ENCODE peak calls at places on chromosomes 5 and 9, in six cellular contexts. One of them, this sample, is unnamed.

GRCh38 chr9:126719677-126720435 is 85.0 kb upstream of the ZBTB43 start:
- DNase-seq in foreskin fibroblast: peak; percentile 20
- DNase-seq in AG04450: no peak
- DNase-seq in esophagus squamous epithelium: no peak
- DNase-seq in astrocyte of the spinal cord: peak; percentile 47
- DNase-seq in neural crest cell: peak; percentile 66
- DNase-seq in this sample: peak; percentile 78

GRCh38 chr9:78130004-78130403 is 98.4 kb upstream of the GNAQ start:
- DNase-seq in AG04450: no peak
- DNase-seq in foreskin fibroblast: no peak
- DNase-seq in astrocyte of the spinal cord: peak; percentile 35
- DNase-seq in neural crest cell: peak; percentile 29
- DNase-seq in esophagus squamous epithelium: no peak
- DNase-seq in this sample: peak; percentile 43

GRCh38 chr9:10127867-10128266 is 484.9 kb downstream of the PTPRD start:
- DNase-seq in neural crest cell: no peak
- DNase-seq in AG04450: no peak
- DNase-seq in foreskin fibroblast: no peak
- DNase-seq in astrocyte of the spinal cord: peak; percentile 6
- DNase-seq in esophagus squamous epithelium: no peak
- DNase-seq in this sample: peak; percentile 2

GRCh38 chr5:9394221-9394620 is 151.7 kb downstream of the SEMA5A start:
- DNase-seq in esophagus squamous epithelium: no peak
- DNase-seq in AG04450: no peak
- DNase-seq in neural crest cell: no peak
- DNase-seq in foreskin fibroblast: no peak
- DNase-seq in astrocyte of the spinal cord: no peak
- DNase-seq in this sample: no peak

GRCh38 chr9:137672907-137673791 is 54.3 kb downstream of the EHMT1 start:
- DNase-seq in esophagus squamous epithelium: no peak
- DNase-seq in AG04450: peak; percentile 32
- DNase-seq in astrocyte of the spinal cord: peak; percentile 79
- DNase-seq in foreskin fibroblast: peak; percentile 86
- DNase-seq in neural crest cell: no peak
- DNase-seq in this sample: peak; percentile 89

GRCh38 chr9:125262217-125262991 is 778 bp downstream of the GAPVD1 start:
- DNase-seq in astrocyte of the spinal cord: no peak
- DNase-seq in esophagus squamous epithelium: no peak
- DNase-seq in neural crest cell: no peak
- DNase-seq in AG04450: no peak
- DNase-seq in foreskin fibroblast: peak; percentile 42
- DNase-seq in this sample: peak; percentile 39

GRCh38 chr9:131651599-131651998 is 88.3 kb downstream of the RAPGEF1 start:
- DNase-seq in astrocyte of the spinal cord: no peak
- DNase-seq in foreskin fibroblast: peak; percentile 80
- DNase-seq in neural crest cell: no peak
- DNase-seq in AG04450: no peak
- DNase-seq in esophagus squamous epithelium: no peak
- DNase-seq in this sample: peak; percentile 77

GRCh38 chr5:68884144-68884754 is 209.6 kb upstream of the SLC30A5 start:
- DNase-seq in AG04450: no peak
- DNase-seq in astrocyte of the spinal cord: no peak
- DNase-seq in foreskin fibroblast: no peak
- DNase-seq in esophagus squamous epithelium: no peak
- DNase-seq in neural crest cell: no peak
- DNase-seq in this sample: no peak

GRCh38 chr5:93054424-93055165 is 526.4 kb downstream of the NR2F1-AS1 start:
- DNase-seq in foreskin fibroblast: peak; percentile 78
- DNase-seq in neural crest cell: no peak
- DNase-seq in AG04450: no peak
- DNase-seq in esophagus squamous epithelium: no peak
- DNase-seq in astrocyte of the spinal cord: no peak
- DNase-seq in this sample: peak; percentile 95

GRCh38 chr9:35048521-35048920 is 23.9 kb downstream of the VCP start:
- DNase-seq in foreskin fibroblast: no peak
- DNase-seq in esophagus squamous epithelium: no peak
- DNase-seq in AG04450: no peak
- DNase-seq in neural crest cell: no peak
- DNase-seq in astrocyte of the spinal cord: no peak
- DNase-seq in this sample: no peak

GRCh38 chr9:136144450-136144849 is 25.8 kb upstream of the TMEM250 start:
- DNase-seq in astrocyte of the spinal cord: no peak
- DNase-seq in neural crest cell: no peak
- DNase-seq in esophagus squamous epithelium: no peak
- DNase-seq in AG04450: no peak
- DNase-seq in foreskin fibroblast: no peak
- DNase-seq in this sample: no peak

GRCh38 chr9:136142416-136142800 is 23.7 kb upstream of the TMEM250 start:
- DNase-seq in neural crest cell: no peak
- DNase-seq in AG04450: no peak
- DNase-seq in astrocyte of the spinal cord: no peak
- DNase-seq in esophagus squamous epithelium: no peak
- DNase-seq in foreskin fibroblast: no peak
- DNase-seq in this sample: no peak

GRCh38 chr9:136142859-136143214 is 24.2 kb upstream of the TMEM250 start:
- DNase-seq in esophagus squamous epithelium: no peak
- DNase-seq in foreskin fibroblast: no peak
- DNase-seq in neural crest cell: no peak
- DNase-seq in astrocyte of the spinal cord: no peak
- DNase-seq in AG04450: no peak
- DNase-seq in this sample: no peak

GRCh38 chr9:136141716-136142415 is 23.2 kb upstream of the TMEM250 start:
- DNase-seq in foreskin fibroblast: no peak
- DNase-seq in AG04450: no peak
- DNase-seq in esophagus squamous epithelium: no peak
- DNase-seq in neural crest cell: no peak
- DNase-seq in astrocyte of the spinal cord: no peak
- DNase-seq in this sample: no peak

DNA sequence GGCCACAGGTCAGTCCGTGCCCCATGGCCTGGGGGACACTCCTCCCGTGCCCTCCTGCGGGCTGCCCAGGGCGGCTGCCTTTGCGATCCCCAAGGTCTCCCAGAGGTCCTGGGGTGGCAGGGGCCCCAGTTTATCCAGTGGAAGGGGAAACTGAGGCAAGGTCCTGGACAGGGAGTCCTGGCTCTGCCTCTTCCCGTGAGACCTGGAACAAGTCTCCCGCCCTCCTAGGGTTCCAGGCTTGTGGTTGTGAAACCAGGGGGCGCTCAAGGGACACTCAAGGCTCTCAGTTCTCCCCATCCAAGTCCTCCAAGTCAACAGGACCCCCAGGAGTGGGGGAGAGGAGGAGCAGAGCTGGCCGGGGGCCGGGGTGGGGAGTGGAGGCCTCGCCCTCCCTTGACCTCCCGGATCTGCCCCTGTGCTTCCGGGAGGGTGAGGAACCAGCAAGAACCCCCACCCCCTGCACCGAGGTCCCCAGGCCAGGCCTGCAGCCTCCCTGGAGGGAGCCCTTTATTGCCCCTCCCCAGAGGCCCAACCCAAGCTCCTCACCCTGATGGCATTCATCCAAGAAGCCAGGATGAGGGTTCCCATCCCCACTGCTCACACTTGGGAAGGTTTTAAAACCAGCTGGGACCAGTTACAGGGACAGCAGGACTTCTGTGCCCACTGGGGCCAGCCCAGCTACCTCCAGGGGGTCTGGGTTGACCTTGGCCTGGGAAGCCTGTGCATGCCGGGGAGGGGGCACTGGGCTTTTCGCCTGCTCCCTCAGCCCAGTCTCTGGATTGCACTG is 24.7 kb upstream of the TMEM250 start:
- DNase-seq in astrocyte of the spinal cord: no peak
- DNase-seq in esophagus squamous epithelium: no peak
- DNase-seq in foreskin fibroblast: peak; percentile 35
- DNase-seq in AG04450: no peak
- DNase-seq in neural crest cell: no peak
- DNase-seq in this sample: peak; percentile 56
- TF ChIP-seq CTCF in astrocyte of the spinal cord: peak; percentile 50
- TF ChIP-seq CTCF in esophagus squamous epithelium: peak; percentile 12
- TF ChIP-seq CTCF in foreskin fibroblast: peak; percentile 23
- TF ChIP-seq CTCF in AG04450: peak; percentile 32
- TF ChIP-seq CTCF in neural crest cell: peak; percentile 51
- TF ChIP-seq CTCF in this sample: peak; percentile 64

GRCh38 chr5:151682240-151682639 is 4.5 kb downstream of the SPARC start:
- DNase-seq in neural crest cell: no peak
- DNase-seq in AG04450: no peak
- DNase-seq in foreskin fibroblast: peak; percentile 84
- DNase-seq in astrocyte of the spinal cord: no peak
- DNase-seq in esophagus squamous epithelium: no peak
- DNase-seq in this sample: peak; percentile 43
- TF ChIP-seq CTCF in neural crest cell: no peak
- TF ChIP-seq CTCF in AG04450: peak; percentile 11
- TF ChIP-seq CTCF in foreskin fibroblast: peak; percentile 21
- TF ChIP-seq CTCF in astrocyte of the spinal cord: no peak
- TF ChIP-seq CTCF in esophagus squamous epithelium: no peak
- TF ChIP-seq CTCF in this sample: peak; percentile 37

DNA sequence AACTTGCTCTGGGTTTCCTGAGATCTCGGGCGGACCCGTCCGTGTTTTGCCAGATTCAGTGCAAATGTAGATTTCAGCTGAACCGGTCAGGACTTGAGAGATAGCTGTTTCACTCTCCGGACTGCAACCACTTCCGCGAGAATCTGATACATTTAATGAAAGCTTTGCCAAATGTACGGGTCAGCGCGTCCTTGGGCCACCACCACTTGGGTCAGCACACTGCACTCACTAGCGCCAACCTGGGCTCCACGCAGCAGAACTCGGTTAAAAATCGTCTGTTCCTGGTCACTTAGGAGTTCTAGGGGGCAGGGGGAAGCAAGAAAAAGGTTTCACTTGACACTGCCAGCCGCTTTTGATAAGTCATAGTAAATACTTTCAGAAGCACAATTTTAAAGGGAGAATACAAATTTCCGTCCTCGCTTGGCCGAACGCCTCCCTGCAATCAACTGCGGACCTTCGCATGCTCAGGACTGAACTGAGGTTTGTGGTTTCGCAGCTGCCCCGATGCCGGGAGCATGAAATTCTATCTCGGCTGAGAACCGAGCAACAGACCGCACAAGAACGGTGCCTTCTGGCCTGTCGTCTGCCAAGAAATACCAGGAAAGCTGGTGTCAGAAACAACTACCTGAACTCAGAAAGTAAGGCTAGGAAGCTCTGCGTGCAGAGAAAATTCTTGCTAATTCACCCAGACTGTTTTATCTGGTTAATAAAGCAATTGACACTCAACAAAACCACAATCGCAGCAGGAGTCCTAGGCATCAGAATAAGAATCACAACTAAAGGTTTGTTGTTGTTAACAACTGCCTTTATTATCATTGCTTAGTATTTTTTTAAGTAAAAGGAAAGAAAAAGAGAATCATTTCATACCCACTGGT is 4.2 kb upstream of the ISL1 start:
- DNase-seq in foreskin fibroblast: peak; percentile 73
- DNase-seq in astrocyte of the spinal cord: peak; percentile 19
- DNase-seq in esophagus squamous epithelium: no peak
- DNase-seq in neural crest cell: no peak
- DNase-seq in AG04450: no peak
- DNase-seq in this sample: peak; percentile 16
- TF ChIP-seq CTCF in foreskin fibroblast: no peak
- TF ChIP-seq CTCF in astrocyte of the spinal cord: no peak
- TF ChIP-seq CTCF in esophagus squamous epithelium: no peak
- TF ChIP-seq CTCF in neural crest cell: no peak
- TF ChIP-seq CTCF in AG04450: no peak
- TF ChIP-seq CTCF in this sample: no peak

GRCh38 chr5:14870347-14871083 is 1.1 kb downstream of the ANKH start:
- DNase-seq in esophagus squamous epithelium: no peak
- DNase-seq in foreskin fibroblast: peak; percentile 51
- DNase-seq in AG04450: no peak
- DNase-seq in astrocyte of the spinal cord: no peak
- DNase-seq in neural crest cell: no peak
- DNase-seq in this sample: no peak
- TF ChIP-seq CTCF in esophagus squamous epithelium: no peak
- TF ChIP-seq CTCF in foreskin fibroblast: no peak
- TF ChIP-seq CTCF in AG04450: no peak
- TF ChIP-seq CTCF in astrocyte of the spinal cord: no peak
- TF ChIP-seq CTCF in neural crest cell: no peak
- TF ChIP-seq CTCF in this sample: peak; percentile 32